ENCODE peak calls at places on chromosomes 12 and 14, in nine cellular contexts. P is AG04449; X is MCF 10A; I is heart left ventricle; F is astrocyte of the spinal cord; M is astrocyte; L is CD4-positive, alpha-beta T cell; B is pancreas; A is psoas muscle. V is an unnamed sample.

GRCh38 chr14:69373104-69373503 is 25.0 kb downstream of the ERH start:
- DNase-seq in I (no peak), A (no peak), P (no peak), L (no peak), B (no peak), F (no peak), M (no peak), X (no peak), V (no peak)

GRCh38 chr12:66169221-66170170 is at the start of gene TMBIM4:
- DNase-seq in L (peak; percentile 82), X (peak; percentile 86), P (peak; percentile 65), F (peak; percentile 94), M (peak; percentile 92), B (peak; percentile 82), I (peak; percentile 90), A (peak; percentile 94), V (peak; percentile 94)

GRCh38 chr12:42094277-42094676 is 50.4 kb downstream of the GXYLT1 start:
- DNase-seq in L (peak; percentile 6), X (peak; percentile 63), A (no peak), F (peak; percentile 69), P (no peak), I (no peak), M (peak; percentile 68), B (no peak), V (no peak)

GRCh38 chr12:29041621-29042020 is 107.5 kb upstream of the FAR2 start:
- DNase-seq in A (no peak), L (no peak), X (peak; percentile 52), F (peak; percentile 91), P (peak; percentile 59), B (no peak), I (no peak), M (peak; percentile 86), V (no peak)

GRCh38 chr12:112107728-112108447 is 695 bp downstream of the NAA25 start:
- DNase-seq in F (no peak), P (no peak), X (peak; percentile 34), A (peak; percentile 71), M (no peak), I (peak; percentile 42), L (no peak), B (peak; percentile 35), V (no peak)

GRCh38 chr14:74619672-74620131 is 7.7 kb upstream of the LTBP2 start:
- DNase-seq in P (peak; percentile 94), A (peak; percentile 93), B (no peak), L (no peak), F (peak; percentile 98), X (peak; percentile 93), M (peak; percentile 99), I (peak; percentile 82), V (peak; percentile 63)

GRCh38 chr12:72511906-72512305 is 239.7 kb downstream of the TRHDE start:
- DNase-seq in X (no peak), M (peak; percentile 89), L (no peak), A (no peak), P (peak; percentile 16), B (no peak), I (no peak), F (peak; percentile 86), V (no peak)

GRCh38 chr14:95519699-95520098 is 3.2 kb upstream of the SYNE3 start:
- DNase-seq in B (no peak), P (no peak), X (peak; percentile 92), L (peak; percentile 64), I (peak; percentile 63), A (peak; percentile 86), F (peak; percentile 81), M (peak; percentile 78), V (peak; percentile 79)

GRCh38 chr14:48349689-48350088 is 674.3 kb upstream of the MDGA2 start:
- DNase-seq in F (no peak), M (peak; percentile 4), I (no peak), A (no peak), P (no peak), B (no peak), X (no peak), L (no peak), V (no peak)

GRCh38 chr12:109715310-109716091 is 1.9 kb downstream of the FAM222A start:
- DNase-seq in X (no peak), F (no peak), A (no peak), B (peak; percentile 67), M (no peak), P (no peak), I (no peak), L (peak; percentile 16), V (peak; percentile 83)

GRCh38 chr14:104721704-104722431 is 2.2 kb upstream of the ADSS1 start:
- DNase-seq in P (no peak), B (no peak), X (no peak), A (peak; percentile 94), F (no peak), L (no peak), I (peak; percentile 79), M (no peak), V (peak; percentile 66)

GRCh38 chr12:66131067-66131688 is 628 bp upstream of the LLPH start:
- DNase-seq in B (no peak), I (no peak), L (no peak), X (no peak), P (no peak), M (no peak), F (no peak), A (no peak), V (no peak)

GRCh38 chr12:6829532-6830220 is 1.5 kb downstream of the P3H3 start:
- DNase-seq in X (peak; percentile 29), L (no peak), B (peak; percentile 51), I (no peak), P (no peak), A (no peak), M (peak; percentile 31), F (no peak), V (no peak)

GRCh38 chr12:131962069-131962468 is 12.3 kb downstream of the EP400 start:
- DNase-seq in I (no peak), A (no peak), B (no peak), P (no peak), X (no peak), L (no peak), F (no peak), M (no peak), V (no peak)

GRCh38 chr14:74841230-74842207 is 34.4 kb downstream of the PROX2 start:
- DNase-seq in X (no peak), I (no peak), B (no peak), F (no peak), L (no peak), A (no peak), M (no peak), P (no peak), V (no peak)

GRCh38 chr12:9928607-9929006 is 3.6 kb downstream of the CLEC2A start:
- DNase-seq in M (no peak), F (no peak), P (no peak), L (no peak), A (no peak), X (no peak), B (no peak), I (no peak), V (no peak)

GRCh38 chr14:87049886-87050820 is 942.8 kb downstream of the GALC start:
- DNase-seq in I (no peak), B (peak; percentile 35), X (peak; percentile 81), F (peak; percentile 7), P (peak; percentile 2), A (no peak), L (no peak), M (no peak), V (no peak)

GRCh38 chr12:104733717-104734175 is 224.3 kb downstream of the SLC41A2 start:
- DNase-seq in P (no peak), B (no peak), F (no peak), I (no peak), L (peak; percentile 18), M (no peak), X (peak; percentile 28), A (no peak), V (peak; percentile 54)

GRCh38 chr12:75628511-75628910 is 117.1 kb upstream of the KRR1 start:
- DNase-seq in B (no peak), I (no peak), X (no peak), A (no peak), F (no peak), P (no peak), L (no peak), M (no peak), V (no peak)

GRCh38 chr12:27355979-27356378 is 23.3 kb downstream of the BMAL2 start:
- DNase-seq in L (no peak), I (no peak), P (no peak), F (no peak), X (no peak), A (no peak), M (no peak), B (no peak), V (no peak)

GRCh38 chr14:62886461-62886860 is 158.8 kb downstream of the KCNH5 start:
- DNase-seq in P (no peak), M (no peak), I (no peak), F (no peak), B (no peak), X (no peak), A (no peak), L (no peak), V (no peak)

GRCh38 chr14:90567991-90568390 is 171.2 kb downstream of the CALM1 start:
- DNase-seq in M (no peak), P (no peak), L (no peak), X (no peak), A (peak; percentile 43), F (no peak), B (no peak), I (no peak), V (no peak)

DNA sequence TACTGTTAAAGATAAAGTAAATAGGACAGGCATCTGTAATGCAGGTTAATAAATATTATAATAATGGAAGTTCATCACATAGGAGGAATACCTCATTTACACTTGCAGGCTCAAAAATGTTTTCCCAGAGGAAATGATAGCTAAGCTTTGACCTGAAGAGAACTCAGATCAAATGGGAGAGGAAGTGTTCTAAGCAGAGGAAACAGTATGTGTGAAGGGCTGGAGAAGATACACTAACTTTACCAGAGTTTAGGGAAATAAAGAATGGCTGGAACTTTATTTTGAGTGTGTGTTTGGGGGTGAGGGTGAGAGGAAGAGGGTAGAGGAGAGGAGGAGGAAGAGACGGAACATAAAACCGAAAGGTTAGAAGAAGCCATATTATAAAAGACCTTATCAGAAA is 34.0 kb upstream of the AP4S1 start:
- DNase-seq in B (no peak), I (no peak), A (no peak), M (no peak), X (no peak), F (no peak), P (no peak), L (no peak), V (no peak)
- TF ChIP-seq CTCF in B (no peak), I (no peak), A (no peak), M (no peak), X (no peak), F (no peak), P (no peak), L (no peak), V (no peak)

GRCh38 chr12:26122681-26123481 is 2.0 kb downstream of the BHLHE41 start:
- DNase-seq in P (no peak), F (peak; percentile 83), B (peak; percentile 62), A (peak; percentile 86), L (no peak), M (peak; percentile 82), I (peak; percentile 70), X (peak; percentile 70), V (peak; percentile 91)
- TF ChIP-seq CTCF in P (peak; percentile 33), F (peak; percentile 60), B (no peak), A (no peak), L (no peak), M (peak; percentile 33), I (no peak), X (peak; percentile 41), V (no peak)

GRCh38 chr14:23345987-23346692 is 6.5 kb downstream of the SLC22A17 start:
- DNase-seq in P (no peak), L (no peak), B (no peak), A (no peak), F (no peak), M (no peak), I (no peak), X (no peak), V (no peak)
- TF ChIP-seq CTCF in P (no peak), L (no peak), B (no peak), A (no peak), F (no peak), M (no peak), I (no peak), X (no peak), V (no peak)

GRCh38 chr14:35140718-35141581 is 18.6 kb downstream of the PRORP start:
- DNase-seq in F (peak; percentile 50), I (no peak), A (no peak), P (no peak), L (no peak), B (no peak), X (no peak), M (no peak), V (no peak)
- TF ChIP-seq CTCF in F (peak; percentile 20), I (peak; percentile 50), A (peak; percentile 63), P (no peak), L (peak; percentile 73), B (no peak), X (peak; percentile 19), M (peak; percentile 38), V (no peak)